ENCODE peak calls at places on chromosomes 11 and 22, in eight cellular contexts. One of them, this sample, is unnamed.

GRCh38 chr11:117281159-117281558 is 10.0 kb upstream of the BACE1-AS start:
- DNase-seq in uterus: peak
- DNase-seq in cardiac fibroblast: peak
- DNase-seq in SK-N-MC: no peak
- DNase-seq in NCI-H345: no peak
- DNase-seq in Ammon's horn: peak
- DNase-seq in SK-N-DZ: no peak
- DNase-seq in tibial nerve: no peak
- DNase-seq in this sample: no peak

GRCh38 chr22:22848364-22848866 is 39.2 kb upstream of the IGLL5 start:
- DNase-seq in uterus: no peak
- DNase-seq in cardiac fibroblast: peak
- DNase-seq in SK-N-MC: no peak
- DNase-seq in NCI-H345: peak
- DNase-seq in Ammon's horn: peak
- DNase-seq in SK-N-DZ: peak
- DNase-seq in tibial nerve: peak
- DNase-seq in this sample: peak

GRCh38 chr11:134951305-134951700 is 539.3 kb upstream of the B3GAT1 start:
- DNase-seq in uterus: no peak
- DNase-seq in cardiac fibroblast: peak
- DNase-seq in SK-N-MC: peak
- DNase-seq in NCI-H345: no peak
- DNase-seq in Ammon's horn: peak
- DNase-seq in SK-N-DZ: no peak
- DNase-seq in tibial nerve: peak
- DNase-seq in this sample: no peak

GRCh38 chr22:37907036-37907954 is 1.2 kb downstream of the MICALL1 start:
- DNase-seq in uterus: no peak
- DNase-seq in cardiac fibroblast: peak
- DNase-seq in SK-N-MC: no peak
- DNase-seq in NCI-H345: no peak
- DNase-seq in Ammon's horn: no peak
- DNase-seq in SK-N-DZ: no peak
- DNase-seq in tibial nerve: no peak
- DNase-seq in this sample: no peak

GRCh38 chr11:109552376-109552775 is 130.4 kb downstream of the C11orf87 start:
- DNase-seq in uterus: no peak
- DNase-seq in cardiac fibroblast: peak
- DNase-seq in SK-N-MC: no peak
- DNase-seq in NCI-H345: no peak
- DNase-seq in Ammon's horn: no peak
- DNase-seq in SK-N-DZ: no peak
- DNase-seq in tibial nerve: no peak
- DNase-seq in this sample: no peak

GRCh38 chr11:130525307-130525706 is 76.9 kb downstream of the ADAMTS15 start:
- DNase-seq in uterus: no peak
- DNase-seq in cardiac fibroblast: no peak
- DNase-seq in SK-N-MC: no peak
- DNase-seq in NCI-H345: no peak
- DNase-seq in Ammon's horn: no peak
- DNase-seq in SK-N-DZ: no peak
- DNase-seq in tibial nerve: no peak
- DNase-seq in this sample: no peak

GRCh38 chr11:134606251-134606650 is 194.2 kb upstream of the B3GAT1 start:
- DNase-seq in uterus: no peak
- DNase-seq in cardiac fibroblast: no peak
- DNase-seq in SK-N-MC: no peak
- DNase-seq in NCI-H345: no peak
- DNase-seq in Ammon's horn: no peak
- DNase-seq in SK-N-DZ: no peak
- DNase-seq in tibial nerve: no peak
- DNase-seq in this sample: no peak

GRCh38 chr11:101091781-101092180 is 37.8 kb downstream of the PGR start:
- DNase-seq in uterus: no peak
- DNase-seq in cardiac fibroblast: no peak
- DNase-seq in SK-N-MC: no peak
- DNase-seq in NCI-H345: peak
- DNase-seq in Ammon's horn: no peak
- DNase-seq in SK-N-DZ: no peak
- DNase-seq in tibial nerve: no peak
- DNase-seq in this sample: no peak

GRCh38 chr11:23310276-23310675 is 450.0 kb upstream of the CCDC179 start:
- DNase-seq in uterus: no peak
- DNase-seq in cardiac fibroblast: peak
- DNase-seq in SK-N-MC: no peak
- DNase-seq in NCI-H345: no peak
- DNase-seq in Ammon's horn: no peak
- DNase-seq in SK-N-DZ: no peak
- DNase-seq in tibial nerve: no peak
- DNase-seq in this sample: no peak

GRCh38 chr11:11329062-11329806 is 23.8 kb downstream of the CSNK2A3 start:
- DNase-seq in uterus: no peak
- DNase-seq in cardiac fibroblast: no peak
- DNase-seq in SK-N-MC: no peak
- DNase-seq in NCI-H345: no peak
- DNase-seq in Ammon's horn: no peak
- DNase-seq in SK-N-DZ: no peak
- DNase-seq in tibial nerve: no peak
- DNase-seq in this sample: no peak

GRCh38 chr11:95341246-95341645 is 110.2 kb upstream of the SESN3 start:
- DNase-seq in uterus: peak
- DNase-seq in cardiac fibroblast: no peak
- DNase-seq in SK-N-MC: no peak
- DNase-seq in NCI-H345: no peak
- DNase-seq in Ammon's horn: no peak
- DNase-seq in SK-N-DZ: no peak
- DNase-seq in tibial nerve: no peak
- DNase-seq in this sample: no peak

GRCh38 chr22:29269230-29269604 is 1.1 kb downstream of the EWSR1 start:
- DNase-seq in uterus: no peak
- DNase-seq in cardiac fibroblast: peak
- DNase-seq in SK-N-MC: no peak
- DNase-seq in NCI-H345: no peak
- DNase-seq in Ammon's horn: no peak
- DNase-seq in SK-N-DZ: no peak
- DNase-seq in tibial nerve: no peak
- DNase-seq in this sample: no peak

GRCh38 chr11:134423106-134423505 is 11.1 kb upstream of the B3GAT1 start:
- DNase-seq in uterus: no peak
- DNase-seq in cardiac fibroblast: no peak
- DNase-seq in SK-N-MC: no peak
- DNase-seq in NCI-H345: no peak
- DNase-seq in Ammon's horn: no peak
- DNase-seq in SK-N-DZ: no peak
- DNase-seq in tibial nerve: no peak
- DNase-seq in this sample: no peak

GRCh38 chr11:2089536-2090165 is 49.5 kb downstream of the IGF2 start:
- DNase-seq in uterus: no peak
- DNase-seq in cardiac fibroblast: peak
- DNase-seq in SK-N-MC: peak
- DNase-seq in NCI-H345: no peak
- DNase-seq in Ammon's horn: no peak
- DNase-seq in SK-N-DZ: peak
- DNase-seq in tibial nerve: no peak
- DNase-seq in this sample: peak

GRCh38 chr22:25451480-25452114 is 112.9 kb upstream of the GRK3 start:
- DNase-seq in uterus: no peak
- DNase-seq in cardiac fibroblast: peak
- DNase-seq in SK-N-MC: no peak
- DNase-seq in NCI-H345: no peak
- DNase-seq in Ammon's horn: no peak
- DNase-seq in SK-N-DZ: no peak
- DNase-seq in tibial nerve: no peak
- DNase-seq in this sample: no peak

GRCh38 chr11:112122206-112122605 is 35.5 kb downstream of the SDHD start:
- DNase-seq in uterus: no peak
- DNase-seq in cardiac fibroblast: no peak
- DNase-seq in SK-N-MC: no peak
- DNase-seq in NCI-H345: no peak
- DNase-seq in Ammon's horn: no peak
- DNase-seq in SK-N-DZ: no peak
- DNase-seq in tibial nerve: no peak
- DNase-seq in this sample: no peak

GRCh38 chr11:45934580-45935318 is 12.3 kb downstream of the LARGE2 start:
- DNase-seq in uterus: no peak
- DNase-seq in cardiac fibroblast: no peak
- DNase-seq in SK-N-MC: no peak
- DNase-seq in NCI-H345: no peak
- DNase-seq in Ammon's horn: no peak
- DNase-seq in SK-N-DZ: no peak
- DNase-seq in tibial nerve: no peak
- DNase-seq in this sample: no peak

GRCh38 chr11:71078482-71078881 is 173.9 kb downstream of the SHANK2 start:
- DNase-seq in uterus: no peak
- DNase-seq in cardiac fibroblast: no peak
- DNase-seq in SK-N-MC: no peak
- DNase-seq in NCI-H345: no peak
- DNase-seq in Ammon's horn: no peak
- DNase-seq in SK-N-DZ: no peak
- DNase-seq in tibial nerve: no peak
- DNase-seq in this sample: no peak

GRCh38 chr11:75891947-75892739 is 77.1 kb downstream of the UVRAG start:
- DNase-seq in uterus: no peak
- DNase-seq in cardiac fibroblast: no peak
- DNase-seq in SK-N-MC: no peak
- DNase-seq in NCI-H345: no peak
- DNase-seq in Ammon's horn: peak
- DNase-seq in SK-N-DZ: no peak
- DNase-seq in tibial nerve: no peak
- DNase-seq in this sample: no peak